ENCODE peak calls at places on chromosomes 7 and 10, in six cellular contexts. V, M, C, S, W and J are unnamed samples.

GRCh38 chr10:91163269-91163708 is 57.2 kb upstream of the PCGF5 start:
- DNase-seq in S (peak; percentile 36), C (peak; percentile 60), V (peak; percentile 54), W (peak; percentile 81), M (no peak), J (no peak)

GRCh38 chr10:117654105-117654504 is 111.6 kb downstream of the EMX2 start:
- DNase-seq in S (no peak), W (no peak), C (no peak), M (no peak), V (no peak), J (no peak)

GRCh38 chr7:9083837-9084236 is 650.4 kb downstream of the NXPH1 start:
- DNase-seq in C (no peak), M (no peak), S (no peak), V (no peak), W (no peak), J (no peak)

GRCh38 chr10:98296514-98296913 is 28.5 kb upstream of the LOXL4 start:
- DNase-seq in C (no peak), S (no peak), M (no peak), V (peak; percentile 65), W (no peak), J (no peak)

GRCh38 chr7:148042935-148043334 is 547.6 kb upstream of the C7orf33 start:
- DNase-seq in W (no peak), M (no peak), C (no peak), V (no peak), S (peak; percentile 83), J (no peak)

GRCh38 chr7:113622796-113623195 is 296.0 kb downstream of the PPP1R3A start:
- DNase-seq in C (no peak), W (no peak), V (no peak), S (no peak), M (no peak), J (no peak)

GRCh38 chr10:79322616-79323566 is 24.4 kb upstream of the PPIF start:
- DNase-seq in S (no peak), M (no peak), W (peak; percentile 51), V (peak; percentile 91), C (peak; percentile 59), J (peak; percentile 90)

GRCh38 chr10:69337312-69338132 is 59.2 kb downstream of the HK1 start:
- DNase-seq in V (peak; percentile 98), C (peak; percentile 82), M (peak; percentile 83), S (peak; percentile 48), W (peak; percentile 60), J (no peak)

GRCh38 chr7:155609185-155609584 is 35.3 kb upstream of the RBM33 start:
- DNase-seq in S (no peak), C (no peak), M (no peak), V (no peak), W (no peak), J (no peak)

GRCh38 chr7:100017300-100017699 is 1.9 kb downstream of the ZKSCAN1 start:
- DNase-seq in V (no peak), W (no peak), M (no peak), C (no peak), S (no peak), J (no peak)

GRCh38 chr10:13847201-13847631 is 260.5 kb downstream of the PRPF18 start:
- DNase-seq in M (no peak), S (no peak), V (no peak), W (no peak), C (no peak), J (no peak)

GRCh38 chr10:97647556-97647955 is 7.1 kb downstream of the PI4K2A start:
- DNase-seq in S (no peak), C (peak; percentile 58), W (no peak), V (peak; percentile 70), M (no peak), J (no peak)

GRCh38 chr10:46787321-46787615 is 124.0 kb upstream of the PTPN20 start:
- DNase-seq in C (peak; percentile 70), S (no peak), M (no peak), V (peak; percentile 61), W (no peak), J (no peak)

GRCh38 chr7:92423646-92424045 is 23.6 kb upstream of the GATAD1 start:
- DNase-seq in V (no peak), W (no peak), C (no peak), M (no peak), S (no peak), J (no peak)

GRCh38 chr7:140597425-140597949 is 43.1 kb downstream of the DENND2A start:
- DNase-seq in W (peak; percentile 40), M (no peak), V (no peak), C (no peak), S (no peak), J (no peak)